ENCODE peak calls at places on chromosome 9, in ten cellular contexts. C, D, W, P, Q, L, B, M, U and A are unnamed samples.

GRCh38 chr9:19441730-19442129 is 32.9 kb downstream of the ACER2 start:
- DNase-seq in C (no peak), B (no peak), P (no peak), Q (no peak), M (no peak), U (no peak), L (no peak), D (no peak), W (no peak), A (no peak)

GRCh38 chr9:75878461-75878860 is 12.0 kb upstream of the PCSK5 start:
- DNase-seq in M (no peak), C (no peak), U (no peak), Q (no peak), D (no peak), W (no peak), B (no peak), P (no peak), L (no peak), A (peak)

GRCh38 chr9:36789886-36790285 is 217.2 kb downstream of the MELK start:
- DNase-seq in D (no peak), B (no peak), Q (no peak), C (no peak), M (no peak), P (no peak), L (no peak), U (no peak), W (no peak), A (no peak)

GRCh38 chr9:11928871-11929321 is 764.3 kb upstream of the TYRP1 start:
- DNase-seq in Q (no peak), D (no peak), M (no peak), W (no peak), L (no peak), P (no peak), U (no peak), B (no peak), C (peak), A (no peak)

GRCh38 chr9:2679011-2679410 is 38.3 kb upstream of the KCNV2 start:
- DNase-seq in Q (no peak), D (no peak), C (no peak), M (no peak), U (no peak), L (no peak), P (no peak), B (no peak), W (no peak), A (no peak)

GRCh38 chr9:35349287-35349990 is 140.5 kb upstream of the RUSC2 start:
- DNase-seq in M (no peak), P (no peak), D (no peak), Q (no peak), L (no peak), B (no peak), C (no peak), U (no peak), W (no peak), A (no peak)

GRCh38 chr9:120711841-120712538 is 2.3 kb downstream of the MEGF9 start:
- DNase-seq in W (no peak), Q (peak), P (peak), D (no peak), C (no peak), M (no peak), U (no peak), L (no peak), B (no peak), A (no peak)

GRCh38 chr9:132768932-132769894 is 98.9 kb downstream of the GTF3C4 start:
- DNase-seq in M (no peak), B (peak), C (peak), L (peak), W (peak), P (peak), D (peak), Q (peak), U (no peak), A (peak)